ENCODE peak calls at places on chromosomes 2 and 18, in ten cellular contexts. R is activated gamma-delta T cell treated with Interleukin-2 at 50 U/mL for 16 hours; N is GM12864; Y is cardiac septum; V is 8988T; E is A549; M is HTR-8/SVneo; H is left ventricle myocardium inferior; B is stimulated activated CD4-positive, alpha-beta T cell treated with anti-CD3 and anti-CD28 coated beads, Interleukin-15, amount 100 ng/mL, for 1 hour; A is foreskin fibroblast. S is an unnamed sample.

GRCh38 chr18:29780814-29781213 is 1261.7 kb downstream of the DSC3 start:
- DNase-seq in R (no peak), N (no peak), Y (no peak), V (no peak), E (no peak), M (no peak), H (no peak), B (no peak), A (no peak), S (no peak)

GRCh38 chr18:159037-159652 is 788 bp downstream of the USP14 start:
- DNase-seq in R (no peak), N (no peak), Y (no peak), V (no peak), E (peak), M (no peak), H (no peak), B (no peak), A (no peak), S (peak)

GRCh38 chr2:40859617-40860016 is 407.7 kb upstream of the SLC8A1 start:
- DNase-seq in R (no peak), N (no peak), Y (no peak), V (no peak), E (no peak), M (no peak), H (no peak), B (no peak), A (no peak), S (no peak)

GRCh38 chr18:10234912-10235439 is 219.5 kb upstream of the APCDD1 start:
- DNase-seq in R (no peak), N (no peak), Y (no peak), V (no peak), E (no peak), M (peak), H (no peak), B (no peak), A (peak), S (no peak)

GRCh38 chr2:216279011-216279410 is 93.3 kb downstream of the MARCHF4 start:
- DNase-seq in R (no peak), N (no peak), Y (no peak), V (no peak), E (no peak), M (no peak), H (no peak), B (no peak), A (no peak), S (no peak)

GRCh38 chr2:174334781-174335604 is at the start of gene SP9:
- DNase-seq in R (no peak), N (no peak), Y (no peak), V (no peak), E (peak), M (peak), H (no peak), B (no peak), A (peak), S (no peak)

GRCh38 chr18:3692113-3692621 is 242.2 kb downstream of the TGIF1 start:
- DNase-seq in R (no peak), N (no peak), Y (no peak), V (no peak), E (peak), M (no peak), H (no peak), B (no peak), A (no peak), S (no peak)

GRCh38 chr2:11213975-11214374 is 58.7 kb downstream of the SLC66A3 start:
- DNase-seq in R (no peak), N (no peak), Y (no peak), V (no peak), E (no peak), M (no peak), H (no peak), B (no peak), A (no peak), S (no peak)

GRCh38 chr2:213252206-213252605 is 32.1 kb upstream of the SPAG16 start:
- DNase-seq in R (no peak), N (no peak), Y (no peak), V (no peak), E (no peak), M (no peak), H (no peak), B (no peak), A (no peak), S (no peak)

GRCh38 chr2:100893753-100894530 is 74.0 kb downstream of the NPAS2 start:
- DNase-seq in R (no peak), N (no peak), Y (no peak), V (peak), E (peak), M (no peak), H (no peak), B (no peak), A (no peak), S (no peak)

GRCh38 chr2:65114921-65115320 is 15.0 kb downstream of the RAB1A start:
- DNase-seq in R (no peak), N (no peak), Y (no peak), V (no peak), E (no peak), M (no peak), H (no peak), B (no peak), A (no peak), S (no peak)

GRCh38 chr18:66344227-66344626 is 259.7 kb downstream of the CDH19 start:
- DNase-seq in R (no peak), N (no peak), Y (no peak), V (no peak), E (no peak), M (no peak), H (no peak), B (no peak), A (no peak), S (no peak)

GRCh38 chr2:47070920-47071824 is 83.9 kb downstream of the STPG4 start:
- DNase-seq in R (peak), N (peak), Y (peak), V (no peak), E (peak), M (no peak), H (peak), B (no peak), A (peak), S (peak)

GRCh38 chr18:77025123-77025522 is 107.5 kb downstream of the MBP start:
- DNase-seq in R (no peak), N (no peak), Y (no peak), V (no peak), E (no peak), M (no peak), H (no peak), B (no peak), A (no peak), S (no peak)

GRCh38 chr2:55090702-55091101 is 40.5 kb upstream of the RTN4 start:
- DNase-seq in R (no peak), N (no peak), Y (no peak), V (no peak), E (no peak), M (no peak), H (no peak), B (no peak), A (peak), S (no peak)

GRCh38 chr2:85707304-85707703 is 13.1 kb downstream of the GNLY start:
- DNase-seq in R (peak), N (peak), Y (no peak), V (peak), E (peak), M (peak), H (no peak), B (peak), A (peak), S (peak)

GRCh38 chr2:227826019-227826521 is 12.4 kb downstream of the CCL20 start:
- DNase-seq in R (no peak), N (no peak), Y (no peak), V (no peak), E (no peak), M (no peak), H (no peak), B (no peak), A (no peak), S (peak)

GRCh38 chr2:101478561-101479001 is 3.7 kb upstream of the RFX8 start:
- DNase-seq in R (no peak), N (no peak), Y (no peak), V (no peak), E (no peak), M (no peak), H (no peak), B (no peak), A (peak), S (no peak)

GRCh38 chr2:145914716-145915115 is 1394.8 kb upstream of the ZEB2 start:
- DNase-seq in R (no peak), N (no peak), Y (no peak), V (no peak), E (no peak), M (no peak), H (no peak), B (no peak), A (no peak), S (no peak)

GRCh38 chr2:214019229-214019972 is 391.5 kb upstream of the VWC2L start:
- DNase-seq in R (no peak), N (no peak), Y (no peak), V (no peak), E (peak), M (peak), H (no peak), B (no peak), A (peak), S (no peak)

GRCh38 chr2:75552222-75552621 is 8.5 kb downstream of the EVA1A start:
- DNase-seq in R (no peak), N (no peak), Y (no peak), V (no peak), E (no peak), M (no peak), H (no peak), B (no peak), A (no peak), S (no peak)

GRCh38 chr2:184186436-184186835 is 411.9 kb upstream of the ZNF804A start:
- DNase-seq in R (no peak), N (no peak), Y (no peak), V (no peak), E (no peak), M (no peak), H (no peak), B (no peak), A (no peak), S (no peak)

GRCh38 chr2:54490863-54491262 is 34.7 kb downstream of the SPTBN1 start:
- DNase-seq in R (no peak), N (no peak), Y (no peak), V (no peak), E (no peak), M (no peak), H (no peak), B (no peak), A (no peak), S (no peak)

GRCh38 chr18:25990473-25990872 is 99.9 kb downstream of the SS18 start:
- DNase-seq in R (no peak), N (no peak), Y (no peak), V (no peak), E (no peak), M (no peak), H (no peak), B (no peak), A (no peak), S (no peak)

GRCh38 chr2:231683292-231683898 is 24.9 kb upstream of the PTMA start:
- DNase-seq in R (no peak), N (no peak), Y (no peak), V (no peak), E (no peak), M (no peak), H (no peak), B (no peak), A (no peak), S (peak)